ENCODE peak calls at places on chromosomes 3 and 15, in four cellular contexts. One of them, this sample, is unnamed.

GRCh38 chr3:143658116-143658515 is 190.2 kb downstream of the SLC9A9 start:
- DNase-seq in tibial nerve: no peak
- DNase-seq in psoas muscle: no peak
- DNase-seq in WERI-Rb-1: no peak
- DNase-seq in this sample: no peak

GRCh38 chr15:71702496-71702895 is 107.9 kb upstream of the NR2E3 start:
- DNase-seq in tibial nerve: no peak
- DNase-seq in psoas muscle: no peak
- DNase-seq in WERI-Rb-1: no peak
- DNase-seq in this sample: no peak

GRCh38 chr3:173789530-173789929 is 392.0 kb downstream of the NLGN1 start:
- DNase-seq in tibial nerve: no peak
- DNase-seq in psoas muscle: no peak
- DNase-seq in WERI-Rb-1: no peak
- DNase-seq in this sample: no peak

GRCh38 chr3:38541800-38542199 is 45.7 kb downstream of the EXOG start:
- DNase-seq in tibial nerve: no peak
- DNase-seq in psoas muscle: no peak
- DNase-seq in WERI-Rb-1: no peak
- DNase-seq in this sample: no peak

GRCh38 chr3:169662215-169663070 is 1.1 kb downstream of the MECOM start:
- DNase-seq in tibial nerve: no peak
- DNase-seq in psoas muscle: peak
- DNase-seq in WERI-Rb-1: peak
- DNase-seq in this sample: no peak

GRCh38 chr15:32688151-32688639 is 29.6 kb upstream of the GREM1 start:
- DNase-seq in tibial nerve: no peak
- DNase-seq in psoas muscle: no peak
- DNase-seq in WERI-Rb-1: no peak
- DNase-seq in this sample: no peak

GRCh38 chr3:46705022-46705530 is 3.9 kb downstream of the TMIE start:
- DNase-seq in tibial nerve: peak
- DNase-seq in psoas muscle: peak
- DNase-seq in WERI-Rb-1: peak
- DNase-seq in this sample: peak

GRCh38 chr15:41605566-41605965 is 46.6 kb downstream of the TYRO3 start:
- DNase-seq in tibial nerve: no peak
- DNase-seq in psoas muscle: no peak
- DNase-seq in WERI-Rb-1: no peak
- DNase-seq in this sample: no peak

GRCh38 chr3:63400259-63400860 is 122.3 kb downstream of the SYNPR start:
- DNase-seq in tibial nerve: no peak
- DNase-seq in psoas muscle: no peak
- DNase-seq in WERI-Rb-1: no peak
- DNase-seq in this sample: no peak

DNA sequence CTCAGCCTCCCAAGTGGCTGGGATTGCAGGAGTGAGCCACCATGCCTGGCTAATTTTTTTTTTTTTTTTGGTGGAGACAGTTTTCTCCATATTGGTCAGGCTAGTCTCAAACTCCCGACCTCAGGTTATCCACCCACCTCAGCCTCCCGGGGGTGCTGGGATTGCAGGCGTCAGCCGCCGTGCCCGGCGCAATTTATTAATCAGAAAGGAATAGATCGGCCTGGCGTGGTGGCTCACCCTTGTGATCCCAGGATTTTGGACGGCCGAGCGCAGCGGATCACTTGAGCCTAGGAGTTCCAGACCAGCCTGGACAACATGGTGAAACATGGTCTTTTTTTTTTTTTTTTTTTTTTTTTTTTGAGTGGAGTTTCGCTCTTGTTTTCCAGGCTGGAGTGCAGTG is 13.3 kb upstream of the GOLGA8M start:
- DNase-seq in tibial nerve: no peak
- DNase-seq in psoas muscle: no peak
- DNase-seq in WERI-Rb-1: no peak
- DNase-seq in this sample: no peak
- TF ChIP-seq CTCF in tibial nerve: no peak
- TF ChIP-seq CTCF in psoas muscle: no peak
- TF ChIP-seq CTCF in WERI-Rb-1: no peak
- TF ChIP-seq CTCF in this sample: no peak

DNA sequence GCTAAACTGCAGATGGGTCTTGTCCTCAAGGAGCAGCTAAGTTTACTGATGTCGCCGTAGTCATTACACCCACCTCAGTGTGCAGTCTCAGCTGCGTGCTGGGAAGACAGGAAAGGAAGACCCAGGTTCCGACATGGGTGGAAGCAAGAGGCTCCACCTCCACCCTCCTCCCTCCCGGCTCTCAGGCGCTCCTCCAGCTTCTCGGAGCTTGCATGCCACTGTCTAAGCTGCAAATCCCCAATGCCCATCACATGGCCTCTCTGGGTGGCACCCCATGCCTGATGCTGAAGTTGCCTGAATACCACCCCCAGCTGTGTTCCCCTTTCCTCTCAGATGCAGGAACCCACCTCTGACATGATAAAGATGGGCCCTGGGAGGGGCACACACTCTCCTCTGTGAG is 58.5 kb downstream of the MGLL start:
- DNase-seq in tibial nerve: no peak
- DNase-seq in psoas muscle: peak
- DNase-seq in WERI-Rb-1: no peak
- DNase-seq in this sample: no peak
- H3K4me3 ChIP-seq in tibial nerve: no peak
- H3K4me3 ChIP-seq in psoas muscle: no peak
- H3K4me3 ChIP-seq in WERI-Rb-1: no peak
- H3K4me3 ChIP-seq in this sample: no peak

GRCh38 chr15:62126364-62126763 is 38.7 kb downstream of the C2CD4B start:
- DNase-seq in tibial nerve: no peak
- DNase-seq in psoas muscle: no peak
- DNase-seq in WERI-Rb-1: no peak
- DNase-seq in this sample: no peak

GRCh38 chr15:62124953-62125263 is 40.2 kb downstream of the C2CD4B start:
- DNase-seq in tibial nerve: no peak
- DNase-seq in psoas muscle: no peak
- DNase-seq in WERI-Rb-1: no peak
- DNase-seq in this sample: no peak

GRCh38 chr15:62128916-62129315 is 36.2 kb downstream of the C2CD4B start:
- DNase-seq in tibial nerve: no peak
- DNase-seq in psoas muscle: no peak
- DNase-seq in WERI-Rb-1: no peak
- DNase-seq in this sample: no peak

GRCh38 chr15:62124176-62124952 is 40.7 kb downstream of the C2CD4B start:
- DNase-seq in tibial nerve: no peak
- DNase-seq in psoas muscle: no peak
- DNase-seq in WERI-Rb-1: no peak
- DNase-seq in this sample: no peak

DNA sequence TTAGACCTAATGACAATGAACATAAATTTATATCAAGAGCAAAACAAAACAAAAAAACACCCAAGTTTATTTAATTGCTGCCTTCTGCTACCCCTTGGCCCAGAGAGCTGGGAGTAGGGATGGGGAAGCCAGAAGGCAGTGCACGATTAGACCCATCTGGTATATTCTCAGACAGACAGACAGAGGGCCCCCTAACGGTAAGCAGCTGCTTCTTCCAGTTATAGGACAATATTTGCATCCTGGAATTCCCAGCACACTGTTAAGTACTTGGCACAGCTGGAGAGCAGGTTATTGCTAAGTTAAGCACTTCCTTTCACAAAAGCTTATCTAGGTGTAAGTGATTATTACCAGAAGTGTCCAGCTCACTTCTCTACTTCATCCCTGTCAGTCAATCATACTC is 39.3 kb downstream of the C2CD4B start:
- DNase-seq in tibial nerve: no peak
- DNase-seq in psoas muscle: no peak
- DNase-seq in WERI-Rb-1: peak
- DNase-seq in this sample: no peak
- TF ChIP-seq CTCF in tibial nerve: no peak
- TF ChIP-seq CTCF in psoas muscle: peak
- TF ChIP-seq CTCF in WERI-Rb-1: peak
- TF ChIP-seq CTCF in this sample: peak

DNA sequence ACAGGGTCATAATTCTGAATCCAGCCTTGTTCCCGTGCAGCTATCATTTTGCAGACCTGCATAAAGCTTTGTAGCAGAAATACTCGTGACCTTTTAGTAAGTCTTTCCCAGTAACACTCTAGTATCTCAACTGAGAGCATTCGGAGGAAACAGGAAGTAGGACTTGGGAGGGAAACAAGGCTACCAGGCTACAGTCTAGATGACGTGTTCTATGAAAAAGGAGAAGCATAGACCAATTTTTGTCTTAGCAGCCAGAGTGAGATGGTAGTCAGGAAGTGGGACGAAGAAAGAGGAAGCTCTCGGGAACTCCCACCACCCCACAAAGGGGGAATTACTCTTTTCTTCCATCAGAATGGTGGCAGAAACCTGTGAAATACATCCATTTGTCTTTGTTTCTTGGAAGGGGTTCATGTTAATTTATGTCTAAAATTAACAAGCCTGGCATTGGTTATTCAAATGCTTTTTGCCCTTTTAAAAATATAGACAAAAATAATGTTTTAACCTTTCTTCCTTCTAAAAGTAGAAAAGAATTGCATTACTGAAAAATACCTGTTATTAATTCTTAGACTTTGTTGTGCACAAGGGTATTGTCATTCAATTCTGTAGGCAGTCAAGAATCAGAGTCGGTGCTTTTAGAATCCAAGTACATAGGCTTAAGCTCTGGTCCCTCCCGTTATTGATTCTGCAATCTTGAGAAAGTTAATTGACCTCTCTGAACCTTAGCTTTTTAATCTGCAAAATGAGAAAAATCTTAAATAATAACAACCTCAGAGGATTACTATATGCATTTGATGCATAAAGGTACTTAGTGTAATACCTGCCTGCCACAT is 1.6 kb upstream of the SUCNR1 start:
- DNase-seq in tibial nerve: no peak
- DNase-seq in psoas muscle: no peak
- DNase-seq in WERI-Rb-1: no peak
- DNase-seq in this sample: no peak
- H3K4me3 ChIP-seq in tibial nerve: no peak
- H3K4me3 ChIP-seq in psoas muscle: no peak
- H3K4me3 ChIP-seq in WERI-Rb-1: no peak
- H3K4me3 ChIP-seq in this sample: no peak

GRCh38 chr3:157353657-157354056 is 83.0 kb upstream of the PTX3 start:
- DNase-seq in tibial nerve: no peak
- DNase-seq in psoas muscle: no peak
- DNase-seq in WERI-Rb-1: no peak
- DNase-seq in this sample: no peak

GRCh38 chr3:157356541-157356940 is 80.1 kb upstream of the PTX3 start:
- DNase-seq in tibial nerve: no peak
- DNase-seq in psoas muscle: no peak
- DNase-seq in WERI-Rb-1: no peak
- DNase-seq in this sample: no peak

GRCh38 chr3:157354254-157354653 is 82.4 kb upstream of the PTX3 start:
- DNase-seq in tibial nerve: no peak
- DNase-seq in psoas muscle: no peak
- DNase-seq in WERI-Rb-1: no peak
- DNase-seq in this sample: no peak

GRCh38 chr3:157355276-157355675 is 81.4 kb upstream of the PTX3 start:
- DNase-seq in tibial nerve: no peak
- DNase-seq in psoas muscle: no peak
- DNase-seq in WERI-Rb-1: no peak
- DNase-seq in this sample: no peak

DNA sequence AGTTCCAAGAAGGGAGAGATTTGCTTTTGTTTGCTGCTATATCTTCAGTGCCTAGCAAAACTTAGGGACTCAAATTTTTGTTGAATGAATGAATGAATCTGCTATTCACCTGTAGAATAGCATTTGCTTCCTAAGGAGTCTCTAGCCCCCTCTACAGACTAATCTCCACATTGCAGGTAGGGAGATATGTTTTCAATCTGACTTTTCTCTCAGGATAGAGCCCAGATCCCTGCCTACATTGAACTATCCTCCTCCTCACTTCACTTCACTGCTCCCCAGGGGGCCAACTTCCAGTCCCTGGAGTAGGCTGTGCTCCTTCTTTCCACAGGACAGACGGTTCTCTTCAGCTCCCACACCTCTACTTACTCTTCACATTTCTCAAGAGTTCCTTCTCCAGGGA is 81.9 kb upstream of the PTX3 start:
- DNase-seq in tibial nerve: no peak
- DNase-seq in psoas muscle: no peak
- DNase-seq in WERI-Rb-1: no peak
- DNase-seq in this sample: no peak
- TF ChIP-seq CTCF in tibial nerve: no peak
- TF ChIP-seq CTCF in psoas muscle: no peak
- TF ChIP-seq CTCF in WERI-Rb-1: peak
- TF ChIP-seq CTCF in this sample: peak

DNA sequence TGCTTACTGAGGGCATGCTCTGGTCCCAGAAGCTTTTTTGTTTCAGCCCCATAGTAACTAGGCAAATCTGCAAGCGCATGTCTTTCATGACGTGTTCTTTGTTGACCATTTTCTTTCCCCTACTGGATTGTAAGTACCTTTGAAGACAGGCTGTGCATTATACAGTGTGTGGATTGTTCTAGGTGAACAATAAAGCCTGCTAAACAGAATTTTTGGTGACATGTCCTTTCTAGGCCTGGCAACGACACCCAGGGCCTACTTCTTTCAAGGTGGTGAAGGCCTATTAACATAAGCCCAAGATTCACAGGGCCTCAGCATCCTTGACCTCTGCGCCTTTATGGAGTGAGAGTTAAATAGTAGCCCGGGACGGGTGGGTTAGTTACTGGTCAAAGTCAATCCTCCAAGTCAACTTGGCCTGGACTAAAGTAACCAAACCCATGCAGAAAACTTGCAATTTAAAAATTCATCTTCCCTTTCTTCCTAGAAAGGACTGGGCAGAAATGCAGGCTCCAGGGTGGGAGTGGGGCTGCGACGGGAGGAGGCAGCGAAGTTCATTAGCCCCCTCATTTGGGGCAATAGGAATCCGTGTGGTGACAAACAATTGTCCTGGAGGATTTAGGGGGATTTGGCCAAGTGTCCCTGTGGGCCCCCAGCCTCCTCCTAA is 37.6 kb upstream of the TRIM71 start:
- DNase-seq in tibial nerve: no peak
- DNase-seq in psoas muscle: no peak
- DNase-seq in WERI-Rb-1: no peak
- DNase-seq in this sample: no peak
- H3K4me3 ChIP-seq in tibial nerve: peak
- H3K4me3 ChIP-seq in psoas muscle: peak
- H3K4me3 ChIP-seq in WERI-Rb-1: peak
- H3K4me3 ChIP-seq in this sample: peak

GRCh38 chr3:108548886-108549285 is 38.5 kb upstream of the MYH15 start:
- DNase-seq in tibial nerve: no peak
- DNase-seq in psoas muscle: no peak
- DNase-seq in WERI-Rb-1: no peak
- DNase-seq in this sample: no peak

GRCh38 chr3:108554233-108554632 is 35.0 kb downstream of the CIP2A start:
- DNase-seq in tibial nerve: no peak
- DNase-seq in psoas muscle: no peak
- DNase-seq in WERI-Rb-1: no peak
- DNase-seq in this sample: no peak

GRCh38 chr3:108555966-108556581 is 33.2 kb downstream of the CIP2A start:
- DNase-seq in tibial nerve: no peak
- DNase-seq in psoas muscle: no peak
- DNase-seq in WERI-Rb-1: no peak
- DNase-seq in this sample: no peak

GRCh38 chr3:108554913-108555571 is 34.2 kb downstream of the CIP2A start:
- DNase-seq in tibial nerve: no peak
- DNase-seq in psoas muscle: no peak
- DNase-seq in WERI-Rb-1: no peak
- DNase-seq in this sample: no peak

GRCh38 chr3:108552267-108553159 is 36.7 kb downstream of the CIP2A start:
- DNase-seq in tibial nerve: no peak
- DNase-seq in psoas muscle: no peak
- DNase-seq in WERI-Rb-1: no peak
- DNase-seq in this sample: no peak
- TF ChIP-seq CTCF in tibial nerve: peak
- TF ChIP-seq CTCF in psoas muscle: peak
- TF ChIP-seq CTCF in WERI-Rb-1: peak
- TF ChIP-seq CTCF in this sample: peak

This sample was measured in dorsolateral prefrontal cortex.